ENCODE peak calls at places on chromosome 5, in six cellular contexts. X is activated T-cell treated with anti-CD3 and anti-CD28 coated beads for 1 hour; S is activated CD8-positive, alpha-beta memory T cell treated with anti-CD3 and anti-CD28 coated beads, Interleukin-2, amount 50 U/mL, for 4 hours; J is endodermal cell; Z is HFF-Myc; L is cardiac fibroblast. P is an unnamed sample.

GRCh38 chr5:28548856-28549255 is 1510.5 kb upstream of the CDH9 start:
- DNase-seq in X (no peak), S (no peak), J (no peak), Z (no peak), L (peak; percentile 2), P (no peak)

GRCh38 chr5:72138943-72139467 is 31.7 kb downstream of the MAP1B start:
- DNase-seq in X (no peak), S (no peak), J (no peak), Z (peak; percentile 69), L (peak; percentile 97), P (peak; percentile 37)

GRCh38 chr5:38905516-38905915 is 59.7 kb downstream of the OSMR start:
- DNase-seq in X (no peak), S (no peak), J (no peak), Z (no peak), L (peak; percentile 51), P (no peak)

GRCh38 chr5:167743685-167744084 is 547.8 kb upstream of the WWC1 start:
- DNase-seq in X (no peak), S (no peak), J (no peak), Z (no peak), L (peak; percentile 86), P (no peak)

GRCh38 chr5:76664065-76664464 is 40.9 kb upstream of the F2RL2 start:
- DNase-seq in X (no peak), S (no peak), J (no peak), Z (no peak), L (no peak), P (no peak)

GRCh38 chr5:32283539-32284377 is 29.0 kb downstream of the MTMR12 start:
- DNase-seq in X (no peak), S (no peak), J (no peak), Z (no peak), L (peak; percentile 85), P (no peak)

GRCh38 chr5:135553688-135554462 is 18.1 kb upstream of the NEUROG1 start:
- DNase-seq in X (no peak), S (no peak), J (peak; percentile 86), Z (no peak), L (peak; percentile 9), P (no peak)

GRCh38 chr5:180600554-180601041 is 9.3 kb upstream of the SCGB3A1 start:
- DNase-seq in X (no peak), S (no peak), J (peak; percentile 42), Z (no peak), L (no peak), P (no peak)

GRCh38 chr5:170269579-170269978 is 28.0 kb downstream of the LCP2 start:
- DNase-seq in X (no peak), S (peak; percentile 61), J (no peak), Z (no peak), L (no peak), P (no peak)

GRCh38 chr5:89204766-89205165 is 321.8 kb upstream of the MEF2C start:
- DNase-seq in X (no peak), S (no peak), J (no peak), Z (no peak), L (no peak), P (no peak)

GRCh38 chr5:150021491-150022162 is 21.1 kb downstream of the HMGXB3 start:
- DNase-seq in X (no peak), S (no peak), J (peak; percentile 89), Z (no peak), L (peak; percentile 80), P (no peak)